ENCODE peak calls at places on chromosomes 1 and 21, in seven cellular contexts. O is AG04449; X is memory B cell; Z is DMS79 treated with DMSO at 0.1 percent for 48 hours; R is CD8-positive, alpha-beta T cell; P is occipital lobe; J is heart left ventricle. Y is an unnamed sample.

GRCh38 chr21:34834852-34835501 is 166.2 kb downstream of the CLIC6 start:
- DNase-seq in Z (peak; percentile 56), R (no peak), J (no peak), O (no peak), P (no peak), X (no peak), Y (no peak)

GRCh38 chr1:154955718-154956513 is at the start of gene PBXIP1:
- DNase-seq in P (peak; percentile 68), Z (peak; percentile 85), J (peak; percentile 89), O (peak; percentile 50), R (peak; percentile 84), X (peak; percentile 91), Y (peak; percentile 82)

GRCh38 chr1:157505481-157506272 is 46.6 kb downstream of the FCRL5 start:
- DNase-seq in Z (no peak), O (peak; percentile 10), X (peak; percentile 66), J (no peak), R (no peak), P (peak; percentile 32), Y (peak; percentile 66)

GRCh38 chr1:234498448-234499118 is 19.6 kb upstream of the TARBP1 start:
- DNase-seq in Z (no peak), O (no peak), P (no peak), J (no peak), X (no peak), R (no peak), Y (no peak)

GRCh38 chr1:243974451-243975292 is 76.4 kb upstream of the ZBTB18 start:
- DNase-seq in X (no peak), Z (no peak), J (no peak), O (no peak), P (no peak), R (no peak), Y (no peak)

GRCh38 chr1:1360511-1361169 is 2.3 kb upstream of the MXRA8 start:
- DNase-seq in J (peak; percentile 72), R (no peak), Z (no peak), P (no peak), O (peak; percentile 63), X (no peak), Y (no peak)

GRCh38 chr1:109739738-109740614 is 862 bp downstream of the GSTM3 start:
- DNase-seq in P (peak; percentile 41), O (no peak), J (peak; percentile 78), R (peak; percentile 82), X (peak; percentile 56), Z (peak; percentile 85), Y (peak; percentile 71)

GRCh38 chr1:1721201-1721600 is 3.0 kb downstream of the CDK11A start:
- DNase-seq in O (no peak), Z (no peak), R (no peak), X (no peak), J (no peak), P (no peak), Y (no peak)

GRCh38 chr1:21294266-21295058 is 4.2 kb upstream of the ECE1 start:
- DNase-seq in X (peak; percentile 90), J (no peak), R (peak; percentile 95), O (no peak), P (no peak), Z (no peak), Y (no peak)

GRCh38 chr1:147292635-147293251 is 50.3 kb downstream of the CHD1L start:
- DNase-seq in J (no peak), O (peak; percentile 96), X (no peak), P (no peak), R (no peak), Z (no peak), Y (no peak)

GRCh38 chr1:4703646-4704045 is 49.2 kb downstream of the AJAP1 start:
- DNase-seq in X (no peak), P (no peak), O (no peak), J (no peak), R (no peak), Z (no peak), Y (no peak)

GRCh38 chr1:29629401-29629800 is 393.1 kb downstream of the PTPRU start:
- DNase-seq in X (no peak), Z (no peak), P (no peak), R (no peak), J (no peak), O (no peak), Y (no peak)

GRCh38 chr1:42931911-42932422 is 26.7 kb downstream of the SLC2A1 start:
- DNase-seq in O (no peak), X (peak; percentile 72), P (no peak), R (peak; percentile 88), Z (peak; percentile 15), J (no peak), Y (peak; percentile 41)

GRCh38 chr1:199002670-199003069 is 363.8 kb downstream of the PTPRC start:
- DNase-seq in Z (no peak), J (no peak), O (no peak), R (no peak), P (no peak), X (no peak), Y (no peak)

GRCh38 chr1:227447531-227447990 is 115.8 kb upstream of the ZNF678 start:
- DNase-seq in Z (no peak), R (no peak), X (no peak), P (no peak), O (no peak), J (peak; percentile 78), Y (no peak)

GRCh38 chr1:187842406-187843165 is 1013.8 kb downstream of the PLA2G4A start:
- DNase-seq in X (no peak), P (no peak), O (no peak), Z (no peak), J (peak; percentile 15), R (no peak), Y (no peak)

GRCh38 chr1:47578026-47578861 is 140.4 kb downstream of the FOXD2 start:
- DNase-seq in O (no peak), R (no peak), J (peak; percentile 53), X (no peak), Z (no peak), P (no peak), Y (no peak)

GRCh38 chr1:11407301-11407994 is 71.5 kb upstream of the DISP3 start:
- DNase-seq in R (no peak), X (no peak), P (no peak), J (no peak), O (no peak), Z (peak; percentile 58), Y (no peak)

GRCh38 chr1:201220388-201220715 is 29.7 kb downstream of the IGFN1 start:
- DNase-seq in Z (no peak), X (no peak), P (no peak), O (no peak), J (no peak), R (no peak), Y (no peak)

GRCh38 chr1:30966690-30967369 is 58.3 kb upstream of the SDC3 start:
- DNase-seq in J (peak; percentile 22), P (no peak), O (no peak), Z (peak; percentile 99), X (no peak), R (no peak), Y (no peak)

GRCh38 chr1:111967067-111967690 is 22.3 kb downstream of the KCND3 start:
- DNase-seq in R (no peak), Z (peak; percentile 83), X (no peak), J (no peak), P (no peak), O (no peak), Y (no peak)